ENCODE peak calls at places on chromosome 5, in four cellular contexts. S is DND-41; W is CD8-positive, alpha-beta T cell; I is spleen. Y is an unnamed sample.

GRCh38 chr5:142847898-142848790 is 78.0 kb downstream of the ARHGAP26 start:
- DNase-seq in S (no peak), W (no peak), I (no peak), Y (no peak)

GRCh38 chr5:137218471-137218870 is 280.7 kb downstream of the SPOCK1 start:
- DNase-seq in S (no peak), I (no peak), W (no peak), Y (peak)

GRCh38 chr5:78496373-78496772 is 136.0 kb downstream of the SCAMP1 start:
- DNase-seq in I (no peak), W (no peak), S (no peak), Y (peak)

GRCh38 chr5:5351288-5352089 is 71.0 kb upstream of the ICE1 start:
- DNase-seq in S (no peak), W (no peak), I (no peak), Y (peak)

GRCh38 chr5:122076669-122077450 is 1.2 kb downstream of the LOX start:
- DNase-seq in W (no peak), I (peak), S (no peak), Y (peak)

GRCh38 chr5:10440367-10440990 is 1.2 kb upstream of the ROPN1L start:
- DNase-seq in S (no peak), W (no peak), I (no peak), Y (no peak)

GRCh38 chr5:110441035-110441434 is 285.4 kb downstream of the TMEM232 start:
- DNase-seq in S (peak), I (no peak), W (no peak), Y (peak)

GRCh38 chr5:33939863-33940262 is 3.7 kb downstream of the RXFP3 start:
- DNase-seq in W (no peak), S (no peak), I (no peak), Y (peak)

GRCh38 chr5:111478266-111478665 is 34.1 kb downstream of the STARD4 start:
- DNase-seq in S (no peak), I (no peak), W (no peak), Y (no peak)

GRCh38 chr5:160291467-160291866 is 20.9 kb downstream of the CCNJL start:
- DNase-seq in S (no peak), I (no peak), W (no peak), Y (no peak)

GRCh38 chr5:90096415-90097081 is 313.0 kb downstream of the CETN3 start:
- DNase-seq in I (no peak), S (no peak), W (no peak), Y (peak)

GRCh38 chr5:82603280-82603987 is 325.3 kb upstream of the RPS23 start:
- DNase-seq in W (no peak), S (peak), I (no peak), Y (no peak)

GRCh38 chr5:56310711-56311204 is 77.6 kb upstream of the ANKRD55 start:
- DNase-seq in S (no peak), I (no peak), W (no peak), Y (no peak)

GRCh38 chr5:110056580-110057114 is 366.9 kb downstream of the MAN2A1 start:
- DNase-seq in I (no peak), S (no peak), W (no peak), Y (no peak)

GRCh38 chr5:132017738-132018625 is 6.5 kb upstream of the ACSL6 start:
- DNase-seq in I (no peak), S (no peak), W (peak), Y (no peak)

GRCh38 chr5:133299021-133299420 is 247.2 kb downstream of the HSPA4 start:
- DNase-seq in W (no peak), I (no peak), S (no peak), Y (no peak)

GRCh38 chr5:125639858-125640257 is 783.4 kb upstream of the GRAMD2B start:
- DNase-seq in I (no peak), S (peak), W (no peak), Y (no peak)

GRCh38 chr5:77168187-77168883 is 42.1 kb upstream of the PDE8B start:
- DNase-seq in S (no peak), I (peak), W (no peak), Y (peak)

GRCh38 chr5:74542477-74542876 is 98.1 kb downstream of the ENC1 start:
- DNase-seq in W (no peak), S (no peak), I (no peak), Y (peak)

GRCh38 chr5:13536921-13537320 is 407.6 kb downstream of the DNAH5 start:
- DNase-seq in S (no peak), W (no peak), I (no peak), Y (no peak)

GRCh38 chr5:107766439-107766838 is 95.7 kb upstream of the EFNA5 start:
- DNase-seq in S (no peak), I (no peak), W (no peak), Y (no peak)

GRCh38 chr5:3303777-3304176 is 291.9 kb upstream of the IRX1 start:
- DNase-seq in I (no peak), S (no peak), W (no peak), Y (no peak)

GRCh38 chr5:39178171-39178570 is 41.2 kb downstream of the FYB1 start:
- DNase-seq in W (no peak), S (no peak), I (no peak), Y (peak)

GRCh38 chr5:41193462-41194166 is 19.7 kb downstream of the C6 start:
- DNase-seq in I (peak), W (no peak), S (no peak), Y (peak)

GRCh38 chr5:56211298-56211865 is 21.7 kb downstream of the ANKRD55 start:
- DNase-seq in S (no peak), W (no peak), I (no peak), Y (peak)

GRCh38 chr5:93532370-93532769 is 48.6 kb downstream of the NR2F1-AS1 start:
- DNase-seq in W (no peak), I (no peak), S (no peak), Y (peak)

GRCh38 chr5:52948418-52949076 is 40.6 kb upstream of the ITGA2 start:
- DNase-seq in I (no peak), W (peak), S (peak), Y (peak)

GRCh38 chr5:505946-506555 is 18.2 kb downstream of the SLC9A3 start:
- DNase-seq in I (no peak), W (no peak), S (no peak), Y (no peak)

GRCh38 chr5:164422400-164422799 is 917.0 kb downstream of the MAT2B start:
- DNase-seq in S (no peak), W (no peak), I (no peak), Y (no peak)

GRCh38 chr5:35367534-35367933 is 137.2 kb upstream of the PRLR start:
- DNase-seq in S (no peak), I (no peak), W (no peak), Y (no peak)

GRCh38 chr5:38381361-38381760 is 123.0 kb downstream of the EGFLAM start:
- DNase-seq in I (no peak), S (no peak), W (no peak), Y (no peak)

GRCh38 chr5:1772634-1773033 is 27.0 kb downstream of the MRPL36 start:
- DNase-seq in S (no peak), W (no peak), I (no peak), Y (peak)

GRCh38 chr5:141637266-141637692 is 482 bp downstream of the RELL2 start:
- DNase-seq in W (no peak), S (peak), I (peak), Y (no peak)

DNA sequence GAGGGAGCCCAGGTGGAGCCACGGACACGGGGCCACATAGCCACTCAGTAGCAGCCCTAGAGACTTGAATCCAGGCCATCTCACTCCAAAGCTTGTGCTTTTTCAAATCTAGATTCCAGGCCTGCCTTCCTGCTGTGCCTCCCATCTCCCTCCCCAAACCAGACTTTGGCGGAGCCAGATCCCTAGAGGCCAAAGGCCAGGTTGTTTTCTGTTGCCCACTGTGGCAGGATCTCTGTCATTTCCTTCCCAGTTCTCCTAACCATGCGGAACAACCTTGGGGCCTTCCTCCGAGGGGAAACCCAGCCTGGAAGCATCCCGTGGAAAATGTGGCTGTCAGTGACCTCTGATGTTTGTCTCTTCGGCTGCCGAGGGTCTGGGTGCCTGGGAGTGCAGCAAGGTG is 16.4 kb upstream of the RPS14 start:
- DNase-seq in I (peak), S (no peak), W (no peak), Y (no peak)
- H3K27ac ChIP-seq in I (peak), S (no peak), W (no peak), Y (no peak)

DNA sequence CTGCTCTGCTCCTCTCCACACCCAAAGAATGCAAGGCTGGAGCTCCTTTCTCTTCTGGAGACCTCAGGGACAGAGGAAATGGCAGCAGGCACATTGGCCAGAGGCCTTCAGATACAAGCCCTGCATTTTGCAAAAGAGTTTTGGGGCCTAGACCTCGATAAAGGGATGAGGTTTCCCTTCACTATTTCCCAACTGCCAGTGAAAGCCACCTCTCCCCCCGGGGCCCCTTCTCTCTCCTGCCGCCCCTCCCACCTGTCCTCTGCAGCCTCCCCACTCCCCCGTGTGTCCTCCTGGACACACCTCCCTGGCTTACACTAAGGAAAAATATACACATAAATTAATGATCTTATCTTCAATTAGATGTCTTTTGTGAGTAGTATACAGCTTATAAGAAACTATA is 21.3 kb upstream of the LMNB1 start:
- DNase-seq in W (no peak), I (no peak), S (no peak), Y (no peak)
- H3K27ac ChIP-seq in W (no peak), I (no peak), S (peak), Y (no peak)

GRCh38 chr5:148956632-148957385 is 106.1 kb downstream of the SH3TC2 start:
- DNase-seq in W (no peak), I (no peak), S (no peak), Y (peak)

GRCh38 chr5:148949871-148950863 is 112.7 kb downstream of the SH3TC2 start:
- DNase-seq in S (no peak), I (no peak), W (no peak), Y (peak)

GRCh38 chr5:148950892-148951291 is 112.0 kb downstream of the SH3TC2 start:
- DNase-seq in I (no peak), S (no peak), W (no peak), Y (no peak)

GRCh38 chr5:148952097-148952828 is 110.6 kb downstream of the SH3TC2 start:
- DNase-seq in S (no peak), I (no peak), W (no peak), Y (no peak)

DNA sequence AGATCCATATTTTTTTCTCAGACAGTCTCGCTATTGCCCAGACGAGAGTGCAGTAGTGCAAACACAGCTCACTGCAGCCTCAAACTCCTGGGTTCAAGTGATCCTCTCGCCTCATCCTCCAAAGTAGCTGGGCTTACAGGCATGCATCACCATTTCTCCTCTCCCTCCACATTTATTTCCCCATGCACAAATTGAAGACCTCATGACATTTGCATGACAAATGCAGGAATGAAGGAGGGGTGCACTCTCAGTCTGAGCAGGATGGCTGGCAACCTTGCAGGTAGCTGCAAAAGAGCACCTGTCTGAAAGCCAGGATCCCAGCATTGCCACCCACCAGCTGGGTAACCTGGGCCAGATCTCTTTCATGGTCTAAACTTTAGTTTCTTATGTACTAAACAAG is 111.2 kb downstream of the SH3TC2 start:
- DNase-seq in W (no peak), I (no peak), S (no peak), Y (no peak)
- H3K27ac ChIP-seq in W (no peak), I (no peak), S (no peak), Y (no peak)

GRCh38 chr5:54133917-54134316 is 176.5 kb downstream of the ARL15 start:
- DNase-seq in S (no peak), W (no peak), I (no peak), Y (no peak)

GRCh38 chr5:54135042-54135441 is 175.3 kb downstream of the ARL15 start:
- DNase-seq in S (no peak), I (no peak), W (no peak), Y (no peak)

GRCh38 chr5:54140247-54140646 is 170.1 kb downstream of the ARL15 start:
- DNase-seq in S (no peak), W (no peak), I (no peak), Y (no peak)

DNA sequence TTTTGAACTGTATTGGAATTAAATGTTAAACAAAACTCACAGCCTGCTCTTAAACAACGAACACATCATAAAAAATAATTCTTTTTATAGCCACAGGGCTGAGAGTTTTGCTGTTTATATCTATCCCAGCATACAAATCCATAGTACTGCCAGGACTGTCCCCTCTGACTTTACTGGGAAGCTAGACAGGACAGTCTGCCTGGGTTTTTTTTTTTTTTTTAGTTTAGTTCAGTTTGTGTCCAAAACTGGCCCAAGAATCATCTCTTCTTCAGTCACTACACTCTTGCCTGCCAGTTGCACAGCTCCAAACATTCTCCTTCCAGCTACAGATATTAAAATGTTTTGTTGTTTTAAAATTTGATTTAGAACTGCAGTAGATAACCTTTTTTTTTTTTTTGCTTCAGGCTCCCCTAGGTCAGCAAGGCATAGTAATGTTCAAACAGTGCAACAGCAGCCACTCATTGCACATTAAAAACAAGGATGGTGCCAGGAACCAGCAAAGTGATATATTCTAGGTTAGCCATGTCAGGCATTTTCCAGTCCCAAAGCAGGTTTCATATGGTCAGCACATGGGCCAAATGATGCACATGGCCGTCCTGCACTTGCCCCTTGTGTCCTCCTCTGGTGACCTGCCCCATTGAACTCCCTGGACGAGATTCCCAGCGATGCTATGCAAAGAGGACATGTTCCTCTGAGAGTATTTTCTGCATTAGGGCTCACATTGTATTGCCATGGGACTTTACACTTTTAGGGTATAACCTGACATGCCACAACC is 173.5 kb downstream of the ARL15 start:
- DNase-seq in W (no peak), I (no peak), S (no peak), Y (no peak)
- H3K27ac ChIP-seq in W (no peak), I (no peak), S (no peak), Y (no peak)

DNA sequence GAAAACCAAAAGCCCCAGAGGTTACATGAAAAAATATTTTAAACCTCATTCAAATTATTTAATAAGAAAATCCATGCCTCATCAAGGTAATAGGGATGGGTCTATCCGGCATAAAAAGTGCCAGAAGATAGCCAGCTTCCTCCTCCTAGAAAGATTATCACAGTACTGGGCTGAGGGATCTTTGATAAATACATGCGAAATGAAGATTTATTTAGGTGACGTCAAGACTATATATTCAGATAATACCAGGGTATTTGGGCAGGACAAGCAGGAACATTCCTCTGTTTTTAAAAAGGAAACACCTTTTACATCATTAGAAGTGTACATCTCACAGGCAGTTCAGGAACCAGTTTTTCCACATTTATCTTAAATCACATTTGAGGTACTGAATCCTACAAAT is 124.5 kb upstream of the SLCO6A1 start:
- DNase-seq in W (no peak), I (no peak), S (no peak), Y (no peak)
- H3K27ac ChIP-seq in W (no peak), I (no peak), S (no peak), Y (no peak)

GRCh38 chr5:179793470-179794139 is at the start of gene LTC4S:
- DNase-seq in S (peak), W (peak), I (peak), Y (no peak)

GRCh38 chr5:179794171-179794570 is 385 bp downstream of the LTC4S start:
- DNase-seq in S (no peak), I (no peak), W (no peak), Y (no peak)

GRCh38 chr5:179795863-179796833 is 2.4 kb downstream of the LTC4S start:
- DNase-seq in W (peak), S (peak), I (peak), Y (peak)

GRCh38 chr5:179794575-179794974 is 789 bp downstream of the LTC4S start:
- DNase-seq in S (no peak), W (no peak), I (peak), Y (no peak)

DNA sequence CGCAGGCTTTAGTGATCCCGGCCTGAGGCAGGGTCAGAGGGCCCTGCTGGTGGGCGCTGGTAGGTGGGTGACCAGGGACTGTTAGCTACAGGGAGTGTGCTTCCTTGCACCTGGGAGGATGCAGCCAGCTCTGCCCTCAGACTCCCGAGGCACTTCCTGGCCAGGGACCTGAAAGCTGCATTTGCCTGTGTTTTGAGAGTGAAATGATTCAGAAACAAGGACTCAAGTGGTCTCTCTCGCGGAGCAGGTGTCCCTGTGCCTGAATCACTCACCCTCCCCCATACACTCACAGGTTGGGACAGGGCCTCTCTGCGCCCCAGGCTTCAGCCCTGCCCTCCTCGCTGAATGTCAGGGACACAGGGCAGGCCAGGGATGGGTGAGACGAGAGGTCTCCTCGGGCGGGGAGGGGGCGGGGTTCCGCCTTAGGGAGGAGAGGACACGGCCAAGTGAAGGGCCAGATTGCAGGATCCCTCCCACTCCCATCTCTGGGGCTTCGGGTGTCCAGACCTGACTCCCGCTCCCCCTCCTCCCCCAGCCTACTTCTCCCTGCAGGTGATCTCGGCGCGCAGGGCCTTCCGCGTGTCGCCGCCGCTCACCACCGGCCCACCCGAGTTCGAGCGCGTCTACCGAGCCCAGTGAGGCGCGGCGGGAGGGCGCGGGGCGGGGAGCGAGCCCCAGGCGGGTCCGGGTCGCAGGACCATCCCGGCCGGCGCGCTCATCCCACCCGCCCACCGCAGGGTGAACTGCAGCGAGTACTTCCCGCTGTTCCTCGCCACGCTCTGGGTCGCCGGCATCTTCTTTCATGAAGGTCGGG is 1.5 kb downstream of the LTC4S start:
- DNase-seq in W (no peak), I (peak), S (no peak), Y (peak)
- H3K27ac ChIP-seq in W (no peak), I (peak), S (no peak), Y (peak)